ENCODE peak calls at places on chromosome 3, in eight cellular contexts. W is OCI-LY7; O is heart left ventricle; Q is uterus; A is activated CD4-positive, CD25-positive, alpha-beta regulatory T cell treated with anti-CD3 and anti-CD28 coated beads, Interleukin-2, amount 50 U/mL, for 16 hours; Z is adrenal gland; S is HTR-8/SVneo; T is activated CD4-positive, alpha-beta T cell treated with anti-CD3 and anti-CD28 coated beads for 4 hours. D is an unnamed sample.

GRCh38 chr3:50207359-50208042 is 2.4 kb downstream of the SLC38A3 start:
- DNase-seq in W (no peak), O (no peak), Q (no peak), A (no peak), Z (no peak), S (no peak), T (no peak), D (no peak)

GRCh38 chr3:46400000-46400734 is 6.7 kb downstream of the CCR5AS start:
- DNase-seq in W (no peak), O (no peak), Q (no peak), A (no peak), Z (no peak), S (peak), T (no peak), D (no peak)

GRCh38 chr3:128009952-128010846 is 42.0 kb upstream of the SEC61A1 start:
- DNase-seq in W (no peak), O (no peak), Q (no peak), A (no peak), Z (no peak), S (no peak), T (no peak), D (no peak)

GRCh38 chr3:88985491-88985890 is 121.9 kb upstream of the EPHA3 start:
- DNase-seq in W (no peak), O (no peak), Q (no peak), A (no peak), Z (no peak), S (no peak), T (no peak), D (no peak)

GRCh38 chr3:189848636-189849035 is 217.4 kb downstream of the TP63 start:
- DNase-seq in W (no peak), O (no peak), Q (no peak), A (no peak), Z (peak), S (no peak), T (no peak), D (no peak)

GRCh38 chr3:8653800-8654408 is 9.3 kb upstream of the SSUH2 start:
- DNase-seq in W (no peak), O (no peak), Q (no peak), A (no peak), Z (no peak), S (no peak), T (no peak), D (peak)

GRCh38 chr3:188272481-188273372 is 118.8 kb downstream of the LPP start:
- DNase-seq in W (no peak), O (no peak), Q (peak), A (no peak), Z (no peak), S (peak), T (no peak), D (no peak)

GRCh38 chr3:117527346-117527745 is 817.8 kb downstream of the TUSC7 start:
- DNase-seq in W (no peak), O (no peak), Q (no peak), A (no peak), Z (no peak), S (no peak), T (no peak), D (no peak)

GRCh38 chr3:136929984-136930671 is 27.7 kb upstream of the IL20RB start:
- DNase-seq in W (no peak), O (no peak), Q (peak), A (no peak), Z (peak), S (no peak), T (no peak), D (peak)

GRCh38 chr3:114231616-114232015 is 5.8 kb downstream of the ZNF80 start:
- DNase-seq in W (no peak), O (no peak), Q (no peak), A (no peak), Z (no peak), S (no peak), T (peak), D (no peak)

GRCh38 chr3:9422712-9423424 is 25.5 kb downstream of the SETD5 start:
- DNase-seq in W (no peak), O (no peak), Q (peak), A (no peak), Z (peak), S (peak), T (no peak), D (peak)

GRCh38 chr3:61584494-61584893 is 23.1 kb downstream of the PTPRG start:
- DNase-seq in W (no peak), O (no peak), Q (no peak), A (no peak), Z (no peak), S (no peak), T (no peak), D (no peak)

GRCh38 chr3:186189492-186189891 is 80.6 kb upstream of the ETV5 start:
- DNase-seq in W (no peak), O (no peak), Q (no peak), A (no peak), Z (no peak), S (no peak), T (no peak), D (no peak)

GRCh38 chr3:71057526-71057894 is 526.0 kb downstream of the FOXP1 start:
- DNase-seq in W (no peak), O (no peak), Q (no peak), A (no peak), Z (no peak), S (no peak), T (no peak), D (no peak)

GRCh38 chr3:157868881-157869280 is 237.3 kb downstream of the SHOX2 start:
- DNase-seq in W (no peak), O (no peak), Q (no peak), A (no peak), Z (no peak), S (no peak), T (no peak), D (no peak)

GRCh38 chr3:63656791-63657190 is 4.3 kb downstream of the SNTN start:
- DNase-seq in W (no peak), O (no peak), Q (no peak), A (no peak), Z (no peak), S (no peak), T (no peak), D (no peak)

GRCh38 chr3:119015942-119016341 is 18.7 kb downstream of the IGSF11 start:
- DNase-seq in W (no peak), O (peak), Q (no peak), A (no peak), Z (no peak), S (no peak), T (no peak), D (no peak)

GRCh38 chr3:38567498-38567897 is 71.4 kb downstream of the EXOG start:
- DNase-seq in W (no peak), O (no peak), Q (no peak), A (no peak), Z (no peak), S (no peak), T (no peak), D (peak)

GRCh38 chr3:108123326-108123725 is 32.5 kb upstream of the CD47 start:
- DNase-seq in W (no peak), O (no peak), Q (no peak), A (no peak), Z (no peak), S (no peak), T (no peak), D (no peak)

GRCh38 chr3:187737401-187738088 is 7.7 kb downstream of the BCL6 start:
- DNase-seq in W (no peak), O (peak), Q (peak), A (no peak), Z (peak), S (no peak), T (peak), D (peak)

GRCh38 chr3:30550246-30550645 is 56.2 kb upstream of the TGFBR2 start:
- DNase-seq in W (no peak), O (no peak), Q (no peak), A (no peak), Z (no peak), S (no peak), T (no peak), D (no peak)

GRCh38 chr3:24299801-24300626 is 194.6 kb downstream of the THRB start:
- DNase-seq in W (no peak), O (no peak), Q (no peak), A (no peak), Z (no peak), S (no peak), T (no peak), D (no peak)

GRCh38 chr3:9146367-9147071 is 102.9 kb downstream of the SRGAP3 start:
- DNase-seq in W (no peak), O (no peak), Q (no peak), A (no peak), Z (no peak), S (no peak), T (no peak), D (no peak)